ENCODE peak calls at places on chromosomes 4 and X, in nine cellular contexts. H is pancreas; C is mammary epithelial cell; N is HepG2; P is breast epithelium; G is CD8-positive, alpha-beta T cell; Y is ascending aorta; I is BE2C; J is OCI-LY7. B is an unnamed sample. For H3K4me1 and H3K9me3, the result is how much of the 10 kb centered on the place peaks cover.

GRCh38 chr4:112251044-112251632 is 19.6 kb downstream of the AP1AR start:
- DNase-seq in H (no peak), C (peak), N (no peak), P (no peak), G (no peak), Y (no peak), I (no peak), J (no peak), B (no peak)

GRCh38 chrX:153565996-153566580 is 32.9 kb downstream of the CCNQ start:
- DNase-seq in H (no peak), C (no peak), N (no peak), P (no peak), G (no peak), Y (no peak), I (peak), J (no peak), B (no peak)

GRCh38 chr4:93897559-93897958 is 69.0 kb downstream of the ATOH1 start:
- DNase-seq in H (no peak), C (peak), N (peak), P (no peak), G (no peak), Y (no peak), I (no peak), J (peak), B (no peak)

GRCh38 chrX:81174286-81174685 is 27.4 kb downstream of the HMGN5 start:
- DNase-seq in H (no peak), C (peak), N (peak), P (no peak), G (no peak), Y (no peak), I (no peak), J (peak), B (no peak)

GRCh38 chr4:161172396-161173026 is 991.3 kb downstream of the FSTL5 start:
- DNase-seq in H (no peak), C (no peak), N (no peak), P (no peak), G (no peak), Y (no peak), I (no peak), J (no peak), B (no peak)

GRCh38 chr4:81850701-81851100 is 379.0 kb upstream of the RASGEF1B start:
- DNase-seq in H (no peak), C (no peak), N (no peak), P (no peak), G (no peak), Y (no peak), I (no peak), J (no peak), B (no peak)

GRCh38 chr4:183558873-183559272 is 54.0 kb downstream of the ING2 start:
- DNase-seq in H (no peak), C (no peak), N (no peak), P (no peak), G (no peak), Y (no peak), I (no peak), J (no peak), B (no peak)

GRCh38 chrX:149962859-149963757 is 24.8 kb upstream of the EOLA2 start:
- DNase-seq in H (peak), C (peak), N (peak), P (peak), G (no peak), Y (no peak), I (peak), J (peak), B (no peak)

GRCh38 chrX:139823806-139824205 is 109.0 kb downstream of the ATP11C start:
- DNase-seq in H (no peak), C (no peak), N (no peak), P (no peak), G (no peak), Y (no peak), I (no peak), J (no peak), B (no peak)

GRCh38 chrX:73127700-73128241 is 48.5 kb upstream of the PABPC1L2A start:
- DNase-seq in H (no peak), C (no peak), N (no peak), P (no peak), G (no peak), Y (no peak), I (no peak), J (no peak), B (peak)

GRCh38 chr4:115234405-115235093 is 121.1 kb upstream of the NDST4 start:
- DNase-seq in H (no peak), C (peak), N (peak), P (no peak), G (no peak), Y (no peak), I (peak), J (peak), B (no peak)

GRCh38 chr4:89077806-89078205 is 20.8 kb upstream of the FAM13A start:
- DNase-seq in H (no peak), C (no peak), N (no peak), P (no peak), G (no peak), Y (no peak), I (no peak), J (no peak), B (no peak)

GRCh38 chr4:91212140-91212681 is 1085.0 kb downstream of the CCSER1 start:
- DNase-seq in H (no peak), C (no peak), N (no peak), P (no peak), G (no peak), Y (no peak), I (no peak), J (no peak), B (no peak)

GRCh38 chr4:113760852-113761681 is 471 bp downstream of the CAMK2D start:
- DNase-seq in H (peak), C (peak), N (peak), P (peak), G (peak), Y (peak), I (peak), J (peak), B (peak)

GRCh38 chrX:118975831-118976598 is 1.6 kb downstream of the LONRF3 start:
- DNase-seq in H (peak), C (no peak), N (peak), P (peak), G (peak), Y (peak), I (peak), J (no peak), B (peak)

GRCh38 chr4:8606476-8606875 is 13.9 kb downstream of the CPZ start:
- DNase-seq in H (no peak), C (no peak), N (no peak), P (no peak), G (no peak), Y (no peak), I (no peak), J (no peak), B (no peak)
- H3K4me1 ChIP-seq in H (under half), C (under half), N (under half), P (under half), G (under half), Y (under half), I (under half), J (under half), B (under half)

DNA sequence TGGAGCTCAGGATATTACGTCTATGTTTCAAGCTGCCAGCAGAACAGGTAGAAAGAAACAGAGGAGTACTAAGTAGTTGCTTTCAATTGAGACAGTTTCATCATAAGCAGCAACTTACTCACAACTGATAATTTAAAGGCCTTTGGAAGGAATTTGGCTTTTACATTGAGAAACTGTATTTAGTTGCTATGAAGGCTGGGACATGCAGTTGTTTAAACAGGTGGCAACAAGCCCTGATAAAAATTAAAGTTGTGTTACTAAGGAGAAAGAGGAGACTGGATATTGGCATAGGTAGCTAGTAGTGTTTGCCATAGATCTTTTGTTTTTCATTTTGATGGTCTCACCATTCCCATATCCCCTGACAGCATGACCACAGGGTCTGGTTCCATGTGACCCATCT is 18.4 kb downstream of the MID1IP1 start:
- DNase-seq in H (no peak), C (no peak), N (no peak), P (no peak), G (no peak), Y (no peak), I (no peak), J (no peak), B (no peak)
- H3K9me3 ChIP-seq in H (under half), C (under half), N (under half), P (under half), G (under half), Y (under half), I (under half), J (under half), B (under half)

GRCh38 chrX:129597905-129598304 is 56.9 kb downstream of the APLN start:
- DNase-seq in H (no peak), C (no peak), N (no peak), P (no peak), G (no peak), Y (no peak), I (no peak), J (no peak), B (no peak)

GRCh38 chrX:129594781-129595180 is 54.7 kb downstream of the OCRL start:
- DNase-seq in H (no peak), C (no peak), N (no peak), P (no peak), G (no peak), Y (no peak), I (no peak), J (no peak), B (no peak)

GRCh38 chrX:129590596-129590995 is 50.5 kb downstream of the OCRL start:
- DNase-seq in H (no peak), C (no peak), N (no peak), P (no peak), G (no peak), Y (no peak), I (no peak), J (no peak), B (no peak)

GRCh38 chrX:129596077-129596476 is 56.0 kb downstream of the OCRL start:
- DNase-seq in H (no peak), C (no peak), N (no peak), P (no peak), G (no peak), Y (no peak), I (no peak), J (no peak), B (no peak)

DNA sequence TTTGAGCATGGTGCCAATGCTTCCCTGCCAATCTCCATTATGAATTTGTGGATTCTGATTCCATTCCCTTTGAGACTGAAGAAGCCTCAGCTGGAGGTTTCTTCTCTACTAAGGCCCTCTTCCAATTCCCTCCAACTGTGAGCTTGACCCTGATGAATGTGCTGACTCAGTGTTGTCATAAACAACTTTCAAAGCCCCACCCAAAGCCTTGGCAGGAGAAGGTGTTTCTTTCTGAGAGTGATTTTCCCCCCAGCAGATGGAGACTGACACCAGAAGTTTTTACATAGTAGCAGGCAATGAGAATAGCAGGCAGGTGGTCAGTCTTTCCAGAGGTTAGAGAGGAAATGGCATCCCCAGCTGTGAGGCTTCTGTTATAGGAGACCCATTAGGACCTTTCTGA is 53.1 kb downstream of the OCRL start:
- DNase-seq in H (no peak), C (peak), N (no peak), P (no peak), G (no peak), Y (no peak), I (no peak), J (no peak), B (no peak)
- TF ChIP-seq CTCF in H (no peak), C (peak), N (no peak), P (no peak), G (no peak), Y (no peak), I (no peak), J (no peak), B (no peak)

GRCh38 chrX:71945435-71945834 is 34.8 kb downstream of the NHSL2 start:
- DNase-seq in H (no peak), C (no peak), N (no peak), P (no peak), G (no peak), Y (no peak), I (no peak), J (no peak), B (no peak)

GRCh38 chrX:71944369-71944768 is 33.7 kb downstream of the NHSL2 start:
- DNase-seq in H (no peak), C (no peak), N (no peak), P (no peak), G (no peak), Y (no peak), I (no peak), J (no peak), B (no peak)

GRCh38 chrX:71938371-71938770 is 27.7 kb downstream of the NHSL2 start:
- DNase-seq in H (no peak), C (no peak), N (no peak), P (no peak), G (no peak), Y (no peak), I (no peak), J (no peak), B (no peak)

GRCh38 chrX:71941145-71941544 is 30.5 kb downstream of the NHSL2 start:
- DNase-seq in H (no peak), C (no peak), N (no peak), P (no peak), G (no peak), Y (no peak), I (no peak), J (no peak), B (no peak)

DNA sequence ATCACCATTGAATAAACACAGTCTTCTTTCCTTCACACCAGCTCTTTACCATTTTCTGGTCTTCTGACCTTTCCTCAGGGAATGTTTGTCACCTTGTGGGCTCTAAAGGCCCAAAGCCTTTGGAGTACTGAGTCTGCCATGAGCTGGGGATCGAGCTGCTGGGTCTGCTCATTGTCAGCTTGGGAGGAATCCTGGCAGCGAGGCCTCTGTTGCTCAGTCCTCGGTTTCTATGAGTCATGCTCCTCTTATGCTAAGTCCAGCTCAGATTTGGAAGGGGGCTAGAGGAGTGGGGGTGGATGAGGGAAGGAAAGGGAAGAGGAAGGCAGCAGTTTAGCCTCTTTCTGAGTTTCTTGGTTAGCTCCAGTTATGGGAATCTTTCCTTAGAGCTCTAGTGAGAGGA is 31.1 kb downstream of the NHSL2 start:
- DNase-seq in H (no peak), C (no peak), N (no peak), P (no peak), G (no peak), Y (no peak), I (no peak), J (no peak), B (no peak)
- H3K4me1 ChIP-seq in H (under half), C (under half), N (under half), P (under half), G (under half), Y (under half), I (under half), J (under half), B (under half)

GRCh38 chr4:1985287-1985686 is 23.5 kb downstream of the NELFA start:
- DNase-seq in H (no peak), C (no peak), N (no peak), P (no peak), G (no peak), Y (no peak), I (no peak), J (no peak), B (peak)

GRCh38 chr4:1983053-1983845 is 25.5 kb downstream of the NELFA start:
- DNase-seq in H (no peak), C (no peak), N (no peak), P (no peak), G (no peak), Y (no peak), I (no peak), J (no peak), B (peak)

GRCh38 chr4:1982124-1983052 is 26.4 kb downstream of the NELFA start:
- DNase-seq in H (no peak), C (no peak), N (no peak), P (no peak), G (no peak), Y (no peak), I (no peak), J (no peak), B (peak)

GRCh38 chr4:1984406-1985191 is 24.2 kb downstream of the NELFA start:
- DNase-seq in H (no peak), C (peak), N (no peak), P (no peak), G (no peak), Y (no peak), I (no peak), J (no peak), B (peak)

DNA sequence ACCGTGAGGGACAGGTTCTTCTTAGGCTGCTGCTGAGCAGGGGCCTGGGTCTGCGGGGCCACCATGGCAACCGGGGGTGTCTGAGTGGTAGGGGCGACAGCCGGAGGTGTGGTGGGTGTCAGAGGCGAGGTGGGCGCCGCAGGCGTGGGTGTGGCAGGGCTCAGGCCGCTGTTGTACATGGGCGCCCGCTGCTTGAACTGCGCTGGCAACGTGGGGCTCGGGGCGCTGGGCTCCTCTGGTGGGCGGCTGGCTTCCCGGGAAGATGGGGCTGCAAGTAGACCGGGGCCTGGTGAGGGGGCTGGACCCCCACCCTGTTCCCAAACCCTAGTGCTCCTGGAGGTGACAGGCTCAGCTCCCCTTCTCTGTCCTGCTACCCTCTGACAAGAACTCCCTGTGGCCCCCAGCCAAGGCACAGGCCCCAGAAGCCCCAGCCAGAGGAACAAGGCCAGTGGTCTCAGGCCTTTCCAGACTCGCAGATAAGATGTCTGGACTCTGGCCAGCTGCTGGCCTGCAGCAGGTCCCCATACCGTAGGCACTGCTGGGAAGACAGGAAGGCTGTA is 24.8 kb downstream of the NELFA start:
- DNase-seq in H (no peak), C (no peak), N (no peak), P (no peak), G (no peak), Y (no peak), I (peak), J (no peak), B (peak)
- H3K9me3 ChIP-seq in H (under half), C (under half), N (under half), P (under half), G (under half), Y (under half), I (under half), J (under half), B (under half)

DNA sequence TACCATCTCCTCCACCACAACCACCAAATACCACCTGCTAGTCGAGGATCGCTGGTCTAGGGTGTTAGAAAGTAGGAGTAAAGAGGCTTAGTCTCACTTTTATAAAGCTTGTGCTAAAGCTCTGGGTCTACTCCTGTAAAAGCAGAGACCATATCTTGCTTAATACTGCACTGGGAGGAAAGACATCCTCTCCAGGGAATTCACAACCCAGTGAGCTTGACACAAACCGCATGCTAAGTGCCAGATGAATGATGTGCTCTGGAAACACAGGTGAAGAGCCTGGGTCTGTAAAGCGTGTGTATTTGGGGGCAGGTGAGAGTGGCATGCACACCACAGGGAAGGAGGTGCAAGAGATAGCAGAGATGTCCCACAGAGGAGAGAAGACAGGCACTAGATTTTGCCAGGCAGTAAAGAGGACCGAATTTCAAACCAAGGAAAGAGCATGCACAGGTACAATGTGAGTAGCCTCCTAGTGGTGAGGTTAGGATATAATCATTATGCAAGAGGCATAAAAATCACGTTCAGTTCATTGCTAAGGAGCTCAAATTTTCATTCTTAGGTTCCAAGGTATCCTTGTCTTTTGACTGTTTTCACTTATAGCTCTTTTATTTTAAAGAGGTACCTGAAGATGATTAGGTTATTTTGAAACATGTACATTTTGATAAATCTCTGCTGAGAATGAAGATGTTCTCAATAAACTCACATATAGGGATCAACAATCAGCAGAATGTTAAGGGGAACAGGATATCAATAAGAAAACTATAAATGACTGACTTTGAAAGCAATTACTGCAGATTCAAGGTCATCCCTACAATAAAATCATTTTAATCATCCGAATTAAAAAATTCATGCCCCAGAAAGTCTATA is 20.7 kb downstream of the TAPT1 start:
- DNase-seq in H (no peak), C (no peak), N (peak), P (no peak), G (no peak), Y (no peak), I (no peak), J (peak), B (no peak)
- TF ChIP-seq CTCF in H (no peak), C (peak), N (peak), P (peak), G (peak), Y (peak), I (peak), J (peak), B (peak)

DNA sequence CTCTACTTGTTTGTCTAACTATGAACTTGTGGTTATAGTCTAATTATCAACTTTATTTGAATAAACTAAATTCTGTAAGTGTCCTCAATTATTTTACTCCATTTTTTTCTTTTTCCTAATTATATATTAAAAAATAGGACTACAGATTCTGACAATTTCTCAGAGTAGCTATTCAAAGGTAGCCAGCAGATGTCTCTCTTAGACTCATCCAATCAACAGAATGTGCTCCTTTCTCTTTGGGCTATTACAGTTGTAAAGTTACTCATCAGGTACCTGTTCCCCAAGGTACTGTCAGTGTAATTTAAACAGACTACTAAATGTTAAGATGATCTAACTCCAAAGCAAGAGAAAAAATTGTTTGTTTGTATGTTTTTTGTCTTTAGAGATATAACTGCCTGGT is 248.6 kb downstream of the PCDH18 start:
- DNase-seq in H (no peak), C (peak), N (no peak), P (no peak), G (no peak), Y (no peak), I (no peak), J (no peak), B (no peak)
- H3K4me1 ChIP-seq in H (under half), C (under half), N (under half), P (under half), G (under half), Y (under half), I (under half), J (under half), B (under half)

GRCh38 chr4:75715105-75715799 is 9.1 kb upstream of the USO1 start:
- DNase-seq in H (no peak), C (no peak), N (no peak), P (no peak), G (no peak), Y (no peak), I (no peak), J (no peak), B (no peak)
- H3K9me3 ChIP-seq in H (under half), C (under half), N (under half), P (under half), G (under half), Y (under half), I (under half), J (under half), B (under half)

B was measured in spleen.